ENCODE peak calls at places on chromosomes 12 and 14, in nine cellular contexts. One of them, this sample, is unnamed. For H3K4me1, the result is how much of the 10 kb centered on the place peaks cover.

GRCh38 chr12:74393265-74393664 is 144.4 kb upstream of the ATXN7L3B start:
- DNase-seq in A549: no peak
- DNase-seq in heart left ventricle: no peak
- DNase-seq in CD8-positive, alpha-beta T cell: no peak
- DNase-seq in heart right ventricle: no peak
- DNase-seq in tibial artery: no peak
- DNase-seq in psoas muscle: no peak
- DNase-seq in adrenal gland: no peak
- DNase-seq in stomach: no peak
- DNase-seq in this sample: no peak

GRCh38 chr12:53034459-53034858 is 15.4 kb upstream of the TNS2 start:
- DNase-seq in heart right ventricle: no peak
- DNase-seq in psoas muscle: no peak
- DNase-seq in heart left ventricle: no peak
- DNase-seq in adrenal gland: no peak
- DNase-seq in tibial artery: no peak
- DNase-seq in stomach: no peak
- DNase-seq in A549: no peak
- DNase-seq in CD8-positive, alpha-beta T cell: no peak
- DNase-seq in this sample: no peak

GRCh38 chr14:68688872-68689371 is 103.9 kb downstream of the ZFP36L1 start:
- DNase-seq in CD8-positive, alpha-beta T cell: no peak
- DNase-seq in stomach: no peak
- DNase-seq in adrenal gland: no peak
- DNase-seq in psoas muscle: no peak
- DNase-seq in tibial artery: no peak
- DNase-seq in A549: no peak
- DNase-seq in heart left ventricle: no peak
- DNase-seq in heart right ventricle: no peak
- DNase-seq in this sample: peak

GRCh38 chr14:100132903-100133510 is 26.4 kb downstream of the DEGS2 start:
- DNase-seq in adrenal gland: no peak
- DNase-seq in CD8-positive, alpha-beta T cell: no peak
- DNase-seq in heart right ventricle: no peak
- DNase-seq in psoas muscle: no peak
- DNase-seq in stomach: no peak
- DNase-seq in A549: no peak
- DNase-seq in heart left ventricle: no peak
- DNase-seq in tibial artery: no peak
- DNase-seq in this sample: no peak

GRCh38 chr12:57381693-57382220 is 49.1 kb downstream of the R3HDM2 start:
- DNase-seq in CD8-positive, alpha-beta T cell: no peak
- DNase-seq in heart right ventricle: no peak
- DNase-seq in stomach: no peak
- DNase-seq in heart left ventricle: no peak
- DNase-seq in adrenal gland: no peak
- DNase-seq in A549: no peak
- DNase-seq in psoas muscle: no peak
- DNase-seq in tibial artery: no peak
- DNase-seq in this sample: no peak

GRCh38 chr12:95548056-95548538 is 3.2 kb downstream of the USP44 start:
- DNase-seq in heart left ventricle: peak
- DNase-seq in tibial artery: no peak
- DNase-seq in stomach: peak
- DNase-seq in psoas muscle: no peak
- DNase-seq in CD8-positive, alpha-beta T cell: peak
- DNase-seq in heart right ventricle: peak
- DNase-seq in adrenal gland: peak
- DNase-seq in A549: no peak
- DNase-seq in this sample: peak

GRCh38 chr12:52032431-52032796 is 18.8 kb upstream of the NR4A1 start:
- DNase-seq in psoas muscle: no peak
- DNase-seq in heart left ventricle: peak
- DNase-seq in CD8-positive, alpha-beta T cell: no peak
- DNase-seq in A549: no peak
- DNase-seq in heart right ventricle: no peak
- DNase-seq in stomach: peak
- DNase-seq in tibial artery: peak
- DNase-seq in adrenal gland: peak
- DNase-seq in this sample: peak

GRCh38 chr14:73640796-73641195 is 4.0 kb upstream of the DNAL1 start:
- DNase-seq in adrenal gland: no peak
- DNase-seq in psoas muscle: no peak
- DNase-seq in CD8-positive, alpha-beta T cell: no peak
- DNase-seq in A549: no peak
- DNase-seq in heart right ventricle: no peak
- DNase-seq in tibial artery: no peak
- DNase-seq in stomach: no peak
- DNase-seq in heart left ventricle: no peak
- DNase-seq in this sample: no peak

GRCh38 chr14:102215522-102216250 is 76.0 kb downstream of the WDR20 start:
- DNase-seq in CD8-positive, alpha-beta T cell: no peak
- DNase-seq in A549: no peak
- DNase-seq in adrenal gland: no peak
- DNase-seq in stomach: no peak
- DNase-seq in tibial artery: no peak
- DNase-seq in heart left ventricle: peak
- DNase-seq in heart right ventricle: peak
- DNase-seq in psoas muscle: peak
- DNase-seq in this sample: peak

GRCh38 chr12:116508145-116509121 is 50.7 kb upstream of the MAP1LC3B2 start:
- DNase-seq in A549: no peak
- DNase-seq in tibial artery: no peak
- DNase-seq in heart left ventricle: peak
- DNase-seq in stomach: no peak
- DNase-seq in CD8-positive, alpha-beta T cell: no peak
- DNase-seq in psoas muscle: peak
- DNase-seq in adrenal gland: no peak
- DNase-seq in heart right ventricle: peak
- DNase-seq in this sample: peak

GRCh38 chr12:130878193-130879185 is 6.6 kb downstream of the RAN start:
- DNase-seq in A549: no peak
- DNase-seq in heart left ventricle: no peak
- DNase-seq in adrenal gland: no peak
- DNase-seq in CD8-positive, alpha-beta T cell: no peak
- DNase-seq in psoas muscle: no peak
- DNase-seq in stomach: no peak
- DNase-seq in tibial artery: no peak
- DNase-seq in heart right ventricle: no peak
- DNase-seq in this sample: no peak

GRCh38 chr14:75374911-75375310 is 52.9 kb upstream of the JDP2 start:
- DNase-seq in CD8-positive, alpha-beta T cell: no peak
- DNase-seq in A549: no peak
- DNase-seq in psoas muscle: no peak
- DNase-seq in adrenal gland: no peak
- DNase-seq in tibial artery: no peak
- DNase-seq in heart left ventricle: no peak
- DNase-seq in stomach: no peak
- DNase-seq in heart right ventricle: no peak
- DNase-seq in this sample: no peak

GRCh38 chr12:1611775-1612174 is 17.3 kb upstream of the WNT5B start:
- DNase-seq in tibial artery: no peak
- DNase-seq in stomach: no peak
- DNase-seq in CD8-positive, alpha-beta T cell: no peak
- DNase-seq in psoas muscle: no peak
- DNase-seq in heart right ventricle: no peak
- DNase-seq in heart left ventricle: no peak
- DNase-seq in A549: no peak
- DNase-seq in adrenal gland: no peak
- DNase-seq in this sample: no peak

DNA sequence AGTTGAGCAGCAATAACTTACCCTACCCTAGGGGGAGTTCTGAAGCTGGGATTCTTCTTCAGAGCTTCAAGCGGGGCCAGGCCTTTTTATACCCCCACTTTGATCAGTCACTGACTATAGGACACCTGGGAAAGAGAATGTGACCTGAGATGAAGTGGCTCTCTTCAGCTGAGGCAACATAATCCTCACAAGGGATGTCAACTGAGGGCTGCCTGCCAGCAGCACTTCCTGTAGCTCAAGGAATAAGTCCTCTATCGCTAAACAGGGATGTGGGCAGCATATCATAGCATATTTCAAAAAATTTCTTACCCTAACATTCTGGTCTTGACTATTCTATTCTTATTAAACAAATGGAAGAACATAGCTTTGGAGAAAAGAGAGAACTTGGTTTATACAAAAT is 17.4 kb downstream of the LGALS3 start:
- DNase-seq in heart left ventricle: no peak
- DNase-seq in heart right ventricle: no peak
- DNase-seq in tibial artery: no peak
- DNase-seq in A549: no peak
- DNase-seq in CD8-positive, alpha-beta T cell: no peak
- DNase-seq in psoas muscle: peak
- DNase-seq in adrenal gland: no peak
- DNase-seq in stomach: no peak
- DNase-seq in this sample: no peak
- TF ChIP-seq CTCF in heart left ventricle: no peak
- TF ChIP-seq CTCF in heart right ventricle: no peak
- TF ChIP-seq CTCF in tibial artery: no peak
- TF ChIP-seq CTCF in A549: no peak
- TF ChIP-seq CTCF in CD8-positive, alpha-beta T cell: no peak
- TF ChIP-seq CTCF in psoas muscle: no peak
- TF ChIP-seq CTCF in adrenal gland: no peak
- TF ChIP-seq CTCF in stomach: no peak
- TF ChIP-seq CTCF in this sample: no peak

GRCh38 chr14:105067969-105068301 is 2.7 kb upstream of the GPR132 start:
- DNase-seq in heart right ventricle: no peak
- DNase-seq in CD8-positive, alpha-beta T cell: no peak
- DNase-seq in heart left ventricle: no peak
- DNase-seq in stomach: no peak
- DNase-seq in tibial artery: no peak
- DNase-seq in A549: no peak
- DNase-seq in psoas muscle: peak
- DNase-seq in adrenal gland: no peak
- DNase-seq in this sample: no peak
- H3K4me1 ChIP-seq in heart right ventricle: under half
- H3K4me1 ChIP-seq in CD8-positive, alpha-beta T cell: half or more
- H3K4me1 ChIP-seq in heart left ventricle: under half
- H3K4me1 ChIP-seq in stomach: under half
- H3K4me1 ChIP-seq in tibial artery: under half
- H3K4me1 ChIP-seq in A549: under half
- H3K4me1 ChIP-seq in psoas muscle: under half
- H3K4me1 ChIP-seq in adrenal gland: under half
- H3K4me1 ChIP-seq in this sample: under half

GRCh38 chr12:125122668-125123067 is 57.4 kb downstream of the AACS start:
- DNase-seq in A549: no peak
- DNase-seq in stomach: no peak
- DNase-seq in adrenal gland: no peak
- DNase-seq in heart left ventricle: no peak
- DNase-seq in tibial artery: no peak
- DNase-seq in heart right ventricle: no peak
- DNase-seq in CD8-positive, alpha-beta T cell: no peak
- DNase-seq in psoas muscle: no peak
- DNase-seq in this sample: no peak
- TF ChIP-seq CTCF in A549: no peak
- TF ChIP-seq CTCF in stomach: no peak
- TF ChIP-seq CTCF in adrenal gland: no peak
- TF ChIP-seq CTCF in heart left ventricle: no peak
- TF ChIP-seq CTCF in tibial artery: no peak
- TF ChIP-seq CTCF in heart right ventricle: no peak
- TF ChIP-seq CTCF in CD8-positive, alpha-beta T cell: no peak
- TF ChIP-seq CTCF in psoas muscle: no peak
- TF ChIP-seq CTCF in this sample: no peak

GRCh38 chr12:126558219-126558618 is 1493.0 kb downstream of the AACS start:
- DNase-seq in stomach: no peak
- DNase-seq in A549: no peak
- DNase-seq in adrenal gland: no peak
- DNase-seq in tibial artery: no peak
- DNase-seq in psoas muscle: no peak
- DNase-seq in heart right ventricle: no peak
- DNase-seq in CD8-positive, alpha-beta T cell: no peak
- DNase-seq in heart left ventricle: no peak
- DNase-seq in this sample: no peak
- H3K4me1 ChIP-seq in stomach: under half
- H3K4me1 ChIP-seq in A549: under half
- H3K4me1 ChIP-seq in adrenal gland: under half
- H3K4me1 ChIP-seq in tibial artery: under half
- H3K4me1 ChIP-seq in psoas muscle: under half
- H3K4me1 ChIP-seq in heart right ventricle: under half
- H3K4me1 ChIP-seq in CD8-positive, alpha-beta T cell: under half
- H3K4me1 ChIP-seq in heart left ventricle: under half
- H3K4me1 ChIP-seq in this sample: under half

GRCh38 chr14:24368562-24369252 is 723 bp downstream of the NFATC4 start:
- DNase-seq in adrenal gland: peak
- DNase-seq in psoas muscle: peak
- DNase-seq in tibial artery: peak
- DNase-seq in stomach: no peak
- DNase-seq in CD8-positive, alpha-beta T cell: peak
- DNase-seq in A549: no peak
- DNase-seq in heart right ventricle: peak
- DNase-seq in heart left ventricle: peak
- DNase-seq in this sample: peak
- TF ChIP-seq CTCF in adrenal gland: peak
- TF ChIP-seq CTCF in psoas muscle: no peak
- TF ChIP-seq CTCF in tibial artery: no peak
- TF ChIP-seq CTCF in stomach: no peak
- TF ChIP-seq CTCF in CD8-positive, alpha-beta T cell: no peak
- TF ChIP-seq CTCF in A549: no peak
- TF ChIP-seq CTCF in heart right ventricle: no peak
- TF ChIP-seq CTCF in heart left ventricle: no peak
- TF ChIP-seq CTCF in this sample: peak

This sample was measured in thyroid gland.